ENCODE peak calls at places on chromosomes 4 and X, in six cellular contexts. N is adipocyte, O is left lung, J is RWPE2, P is fibroblast of lung, F is mammary epithelial cell. K is an unnamed sample. For H3K4me1, the result is how much of the 10 kb centered on the place peaks cover.

GRCh38 chrX:155071694-155072215 is 447 bp downstream of the BRCC3 start:
- DNase-seq in N (peak), F (no peak), O (peak), J (no peak), P (no peak), K (no peak)

GRCh38 chr4:164109517-164109916 is 615.0 kb downstream of the TMA16 start:
- DNase-seq in N (no peak), F (no peak), P (peak), J (no peak), O (no peak), K (no peak)

GRCh38 chr4:154084864-154085263 is 296.0 kb upstream of the SFRP2 start:
- DNase-seq in N (no peak), J (no peak), O (no peak), F (peak), P (peak), K (no peak)

GRCh38 chr4:188092824-188093223 is 16.6 kb downstream of the TRIML2 start:
- DNase-seq in F (peak), O (no peak), N (peak), J (no peak), P (no peak), K (no peak)

GRCh38 chr4:112923514-112923913 is 125.9 kb upstream of the ANK2 start:
- DNase-seq in P (no peak), O (no peak), J (no peak), N (no peak), F (no peak), K (no peak)

GRCh38 chr4:165814256-165815010 is 58.6 kb upstream of the TLL1 start:
- DNase-seq in J (no peak), P (peak), O (no peak), N (no peak), F (peak), K (no peak)

GRCh38 chr4:113026556-113026955 is 22.9 kb upstream of the ANK2 start:
- DNase-seq in J (no peak), P (peak), N (peak), O (no peak), F (peak), K (no peak)

GRCh38 chr4:20840648-20841190 is 140.5 kb downstream of the PACRGL start:
- DNase-seq in O (no peak), F (no peak), J (no peak), P (no peak), N (no peak), K (no peak)

GRCh38 chr4:189185810-189186432 is 754.8 kb upstream of the FRG1 start:
- DNase-seq in O (no peak), N (no peak), F (peak), P (no peak), J (no peak), K (no peak)

GRCh38 chr4:14143892-14144291 is 516.4 kb upstream of the BOD1L1 start:
- DNase-seq in F (no peak), O (no peak), N (no peak), J (no peak), P (no peak), K (no peak)

GRCh38 chr4:127856485-127857447 is 23.9 kb upstream of the PLK4 start:
- DNase-seq in P (peak), J (no peak), F (peak), N (peak), O (no peak), K (no peak)

GRCh38 chr4:132180020-132180427 is 969.1 kb upstream of the PCDH10 start:
- DNase-seq in O (no peak), N (peak), P (peak), F (peak), J (no peak), K (no peak)

GRCh38 chr4:25915359-25915716 is 1.3 kb downstream of the SMIM20 start:
- DNase-seq in J (no peak), P (peak), F (no peak), O (no peak), N (no peak), K (no peak)

GRCh38 chrX:133542476-133542875 is 127.2 kb upstream of the GPC4 start:
- DNase-seq in O (no peak), P (no peak), F (no peak), J (no peak), N (peak), K (no peak)

GRCh38 chrX:155179343-155179997 is 36.8 kb upstream of the VBP1 start:
- DNase-seq in O (no peak), N (no peak), J (no peak), P (no peak), F (peak), K (no peak)

GRCh38 chr4:108931926-108932325 is 169.1 kb upstream of the ETNPPL start:
- DNase-seq in P (no peak), O (no peak), J (no peak), F (no peak), N (no peak), K (no peak)

GRCh38 chrX:118595501-118596042 is 100.0 kb downstream of the DOCK11 start:
- DNase-seq in F (no peak), N (peak), O (no peak), J (no peak), P (peak), K (no peak)

GRCh38 chr4:112633477-112634235 is 3.1 kb downstream of the ZGRF1 start:
- DNase-seq in J (no peak), P (peak), F (peak), O (no peak), N (peak), K (no peak)

GRCh38 chrX:102517331-102517730 is 792 bp upstream of the TMSB15A start:
- DNase-seq in N (peak), O (no peak), J (no peak), F (peak), P (peak), K (no peak)

GRCh38 chr4:39846135-39846534 is 131.6 kb downstream of the PDS5A start:
- DNase-seq in N (no peak), P (peak), F (peak), J (no peak), O (no peak), K (no peak)

GRCh38 chr4:105845559-105845958 is 49.7 kb upstream of the NPNT start:
- DNase-seq in P (no peak), F (no peak), O (no peak), J (no peak), N (no peak), K (no peak)

GRCh38 chrX:22124098-22124497 is 92.0 kb downstream of the PHEX start:
- DNase-seq in O (no peak), J (no peak), N (no peak), P (no peak), F (peak), K (no peak)

GRCh38 chrX:131235768-131236167 is 53.3 kb downstream of the IGSF1 start:
- DNase-seq in F (no peak), N (no peak), J (no peak), P (no peak), O (no peak), K (no peak)

GRCh38 chr4:119049342-119049741 is 86.3 kb upstream of the MYOZ2 start:
- DNase-seq in F (no peak), N (no peak), O (no peak), P (no peak), J (no peak), K (no peak)

GRCh38 chr4:1199556-1200331 is 27.4 kb upstream of the SPON2 start:
- DNase-seq in F (no peak), N (no peak), P (no peak), J (peak), O (peak), K (no peak)
- H3K4me1 ChIP-seq in F (under half), N (under half), P (under half), J (under half), O (under half), K (half or more)

GRCh38 chrX:107751127-107751526 is 24.5 kb downstream of the TSC22D3 start:
- DNase-seq in P (no peak), O (no peak), J (no peak), N (no peak), F (no peak), K (no peak)

GRCh38 chrX:107748490-107748889 is 27.1 kb downstream of the TSC22D3 start:
- DNase-seq in P (no peak), O (no peak), F (no peak), J (no peak), N (no peak), K (no peak)

GRCh38 chrX:107752714-107753113 is 22.9 kb downstream of the TSC22D3 start:
- DNase-seq in P (no peak), F (no peak), O (no peak), N (no peak), J (no peak), K (no peak)

GRCh38 chrX:107752037-107752436 is 23.6 kb downstream of the TSC22D3 start:
- DNase-seq in F (no peak), J (no peak), P (no peak), N (no peak), O (no peak), K (no peak)

GRCh38 chrX:107750263-107750662 is 25.3 kb downstream of the TSC22D3 start:
- DNase-seq in J (no peak), N (no peak), F (no peak), O (no peak), P (no peak), K (no peak)
- H3K4me1 ChIP-seq in J (under half), N (under half), F (under half), O (under half), P (under half), K (under half)

DNA sequence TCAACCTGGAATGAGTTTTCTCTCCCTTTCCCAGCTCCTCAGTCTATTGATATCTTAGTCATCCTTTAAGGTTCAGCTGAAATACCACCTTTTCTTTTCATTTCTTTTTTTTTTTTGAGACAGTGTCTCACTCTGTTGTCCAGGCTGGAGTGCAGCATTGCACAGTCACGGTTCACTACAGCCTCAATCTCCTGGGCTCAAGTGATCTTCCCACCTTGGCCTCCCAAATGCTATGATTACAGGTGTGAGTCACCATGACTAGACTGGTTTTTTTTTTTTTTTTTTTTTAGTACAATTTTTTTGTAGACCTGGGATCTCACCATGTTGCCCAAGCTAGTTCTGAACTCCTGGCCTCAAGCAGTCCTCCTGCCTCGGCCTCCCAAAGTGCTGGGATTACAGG is 28.9 kb downstream of the AFF1 start:
- DNase-seq in P (peak), N (no peak), F (peak), J (no peak), O (no peak), K (no peak)
- H3K4me1 ChIP-seq in P (under half), N (under half), F (under half), J (under half), O (under half), K (half or more)

DNA sequence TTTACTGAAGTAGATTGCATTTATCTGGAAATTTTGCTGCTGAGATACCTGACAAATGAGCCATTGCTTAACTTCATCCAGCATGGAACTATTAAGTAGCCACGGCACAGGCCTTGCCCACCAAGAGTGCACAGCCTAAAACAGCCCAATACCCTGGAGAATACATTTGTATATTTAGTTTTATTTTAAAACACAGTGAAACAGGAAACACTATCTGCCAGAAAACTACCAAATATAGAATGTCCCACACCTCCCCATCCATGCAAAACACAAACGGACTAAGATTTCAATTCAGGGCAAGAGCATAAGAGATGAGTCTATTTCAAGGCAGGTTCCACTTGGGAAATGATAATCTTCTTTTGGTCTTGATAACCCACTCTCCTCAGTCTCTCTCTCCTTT is 57.1 kb downstream of the MAML3 start:
- DNase-seq in O (no peak), N (no peak), J (no peak), P (no peak), F (no peak), K (no peak)
- H3K4me1 ChIP-seq in O (under half), N (under half), J (half or more), P (under half), F (half or more), K (half or more)

GRCh38 chr4:76434901-76435688 is at the start of gene SHROOM3:
- DNase-seq in P (peak), N (peak), J (no peak), F (peak), O (no peak), K (no peak)

GRCh38 chr4:76429636-76430035 is 5.4 kb upstream of the SHROOM3 start:
- DNase-seq in O (no peak), P (no peak), J (no peak), N (no peak), F (no peak), K (no peak)

GRCh38 chr4:76426272-76426671 is 5.3 kb upstream of the CCDC158 start:
- DNase-seq in O (no peak), N (no peak), F (peak), J (no peak), P (no peak), K (no peak)

GRCh38 chr4:76435689-76436176 is 704 bp downstream of the SHROOM3 start:
- DNase-seq in J (no peak), F (no peak), P (peak), O (no peak), N (peak), K (no peak)

DNA sequence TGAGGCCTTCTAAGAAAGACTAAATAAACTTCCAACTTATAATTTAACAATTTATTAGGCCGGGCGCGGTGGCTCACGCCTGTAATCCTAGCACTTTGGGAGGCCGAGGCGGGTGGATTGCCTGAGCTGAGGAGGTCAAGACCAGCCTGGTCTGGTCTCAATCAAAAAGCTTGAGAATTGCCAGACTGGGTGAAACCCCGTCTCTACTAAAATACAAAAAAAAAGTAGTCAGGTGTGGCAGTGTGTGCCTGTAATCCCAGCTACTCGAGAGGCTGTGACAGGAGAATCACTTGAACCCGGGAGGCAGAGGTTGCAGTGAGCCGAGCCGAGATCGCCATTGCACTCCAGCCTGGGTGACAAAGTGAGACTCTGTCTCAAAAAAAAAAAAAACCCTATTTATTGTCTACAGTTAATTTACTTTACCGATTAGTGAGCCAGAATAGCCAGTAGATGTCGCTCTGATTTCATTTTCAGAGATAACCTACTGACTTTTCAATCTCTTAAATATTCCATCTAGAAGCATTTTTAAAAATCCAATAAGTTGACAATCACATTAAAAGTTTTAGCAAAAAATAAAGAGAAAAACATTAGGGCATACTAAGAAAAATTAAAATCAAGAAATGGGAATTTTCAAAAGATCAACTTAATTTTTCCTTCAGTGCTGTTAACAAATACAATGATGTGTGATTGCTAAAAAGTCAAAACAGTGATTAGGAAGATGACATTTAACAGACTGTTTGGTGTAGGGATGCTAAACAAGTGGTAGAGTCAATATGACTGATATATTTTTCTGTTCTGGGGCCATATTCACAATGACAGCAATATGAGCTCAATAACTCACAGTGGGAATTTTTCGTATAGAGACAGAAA is 4.3 kb upstream of the SHROOM3 start:
- DNase-seq in J (no peak), O (no peak), N (peak), F (peak), P (peak), K (no peak)
- H3K4me1 ChIP-seq in J (under half), O (under half), N (under half), F (under half), P (under half), K (under half)